ENCODE peak calls at places on chromosomes 4 and X, in seven cellular contexts. One of them, this sample, is unnamed.

GRCh38 chr4:38455092-38455855 is 208.7 kb upstream of the KLF3 start:
- DNase-seq in adipocyte: peak; percentile 3
- DNase-seq in IMR-90: no peak
- DNase-seq in colonic mucosa: no peak
- DNase-seq in GM23248: no peak
- DNase-seq in lung: no peak
- DNase-seq in psoas muscle: no peak
- DNase-seq in this sample: no peak

GRCh38 chr4:151659631-151660030 is 101.2 kb downstream of the GATB start:
- DNase-seq in adipocyte: no peak
- DNase-seq in IMR-90: no peak
- DNase-seq in colonic mucosa: no peak
- DNase-seq in GM23248: peak; percentile 33
- DNase-seq in lung: no peak
- DNase-seq in psoas muscle: peak; percentile 52
- DNase-seq in this sample: peak; percentile 89

GRCh38 chr4:189897667-189898066 is 43.0 kb upstream of the FRG1 start:
- DNase-seq in adipocyte: no peak
- DNase-seq in IMR-90: no peak
- DNase-seq in colonic mucosa: no peak
- DNase-seq in GM23248: no peak
- DNase-seq in lung: no peak
- DNase-seq in psoas muscle: no peak
- DNase-seq in this sample: no peak

GRCh38 chrX:107448625-107449468 is 605 bp upstream of the FRMPD3 start:
- DNase-seq in adipocyte: peak; percentile 9
- DNase-seq in IMR-90: no peak
- DNase-seq in colonic mucosa: no peak
- DNase-seq in GM23248: peak; percentile 14
- DNase-seq in lung: no peak
- DNase-seq in psoas muscle: no peak
- DNase-seq in this sample: no peak

GRCh38 chrX:74343970-74344622 is 40.1 kb downstream of the ZCCHC13 start:
- DNase-seq in adipocyte: peak; percentile 81
- DNase-seq in IMR-90: peak; percentile 97
- DNase-seq in colonic mucosa: peak; percentile 73
- DNase-seq in GM23248: peak; percentile 92
- DNase-seq in lung: peak; percentile 71
- DNase-seq in psoas muscle: no peak
- DNase-seq in this sample: no peak

GRCh38 chrX:48890296-48890925 is 7.2 kb downstream of the TIMM17B start:
- DNase-seq in adipocyte: no peak
- DNase-seq in IMR-90: no peak
- DNase-seq in colonic mucosa: no peak
- DNase-seq in GM23248: peak; percentile 3
- DNase-seq in lung: no peak
- DNase-seq in psoas muscle: no peak
- DNase-seq in this sample: no peak

GRCh38 chr4:89598602-89599001 is 238.4 kb downstream of the SNCA start:
- DNase-seq in adipocyte: peak; percentile 44
- DNase-seq in IMR-90: peak; percentile 17
- DNase-seq in colonic mucosa: no peak
- DNase-seq in GM23248: peak; percentile 4
- DNase-seq in lung: no peak
- DNase-seq in psoas muscle: no peak
- DNase-seq in this sample: no peak

GRCh38 chrX:17174671-17175070 is 200.3 kb upstream of the NHS start:
- DNase-seq in adipocyte: no peak
- DNase-seq in IMR-90: no peak
- DNase-seq in colonic mucosa: no peak
- DNase-seq in GM23248: no peak
- DNase-seq in lung: no peak
- DNase-seq in psoas muscle: peak; percentile 26
- DNase-seq in this sample: no peak

GRCh38 chr4:153087671-153088194 is 116.5 kb upstream of the TRIM2 start:
- DNase-seq in adipocyte: no peak
- DNase-seq in IMR-90: no peak
- DNase-seq in colonic mucosa: no peak
- DNase-seq in GM23248: no peak
- DNase-seq in lung: no peak
- DNase-seq in psoas muscle: no peak
- DNase-seq in this sample: no peak

GRCh38 chr4:24569662-24570061 is 14.7 kb downstream of the DHX15 start:
- DNase-seq in adipocyte: no peak
- DNase-seq in IMR-90: no peak
- DNase-seq in colonic mucosa: no peak
- DNase-seq in GM23248: no peak
- DNase-seq in lung: no peak
- DNase-seq in psoas muscle: no peak
- DNase-seq in this sample: no peak

GRCh38 chr4:7393491-7394183 is 41.1 kb downstream of the PSAPL1 start:
- DNase-seq in adipocyte: no peak
- DNase-seq in IMR-90: no peak
- DNase-seq in colonic mucosa: no peak
- DNase-seq in GM23248: no peak
- DNase-seq in lung: no peak
- DNase-seq in psoas muscle: no peak
- DNase-seq in this sample: peak; percentile 85

GRCh38 chr4:26048378-26048882 is 134.4 kb downstream of the SMIM20 start:
- DNase-seq in adipocyte: peak; percentile 94
- DNase-seq in IMR-90: peak; percentile 92
- DNase-seq in colonic mucosa: peak; percentile 40
- DNase-seq in GM23248: peak; percentile 96
- DNase-seq in lung: peak; percentile 40
- DNase-seq in psoas muscle: peak; percentile 66
- DNase-seq in this sample: no peak

GRCh38 chr4:8063974-8064563 is 94.5 kb downstream of the ABLIM2 start:
- DNase-seq in adipocyte: no peak
- DNase-seq in IMR-90: no peak
- DNase-seq in colonic mucosa: no peak
- DNase-seq in GM23248: no peak
- DNase-seq in lung: no peak
- DNase-seq in psoas muscle: no peak
- DNase-seq in this sample: no peak

GRCh38 chr4:160362478-160362877 is 1259.6 kb downstream of the RAPGEF2 start:
- DNase-seq in adipocyte: no peak
- DNase-seq in IMR-90: no peak
- DNase-seq in colonic mucosa: no peak
- DNase-seq in GM23248: no peak
- DNase-seq in lung: no peak
- DNase-seq in psoas muscle: no peak
- DNase-seq in this sample: no peak

DNA sequence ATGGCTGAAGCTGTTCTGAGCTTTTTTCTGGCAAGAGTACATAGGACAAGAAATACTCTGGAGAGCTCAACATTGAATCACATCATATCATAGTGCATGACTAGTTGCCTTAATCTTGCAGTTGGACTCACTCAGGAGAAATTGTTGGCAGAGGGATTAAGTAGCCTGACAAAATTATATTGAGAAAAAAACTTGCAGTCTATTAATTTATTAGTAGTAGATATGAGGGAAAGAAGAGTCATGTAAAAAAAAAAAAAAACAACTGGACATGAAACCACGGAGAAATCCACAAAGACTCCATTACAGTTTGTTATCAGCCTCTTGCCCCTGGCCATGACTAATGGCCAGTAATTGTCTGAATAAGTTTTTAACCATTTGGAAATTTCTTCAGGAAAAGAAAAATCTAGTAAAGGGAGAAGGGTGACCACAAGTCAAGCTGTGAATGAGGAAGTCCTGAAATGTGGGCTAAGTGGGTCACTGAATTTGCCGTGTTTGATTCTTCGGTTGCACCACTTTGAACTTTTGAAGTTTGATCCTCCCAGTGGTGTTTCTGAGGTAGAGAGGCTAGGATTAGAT is 45.6 kb downstream of the FHL1 start:
- DNase-seq in adipocyte: peak; percentile 48
- DNase-seq in IMR-90: peak; percentile 68
- DNase-seq in colonic mucosa: no peak
- DNase-seq in GM23248: peak; percentile 76
- DNase-seq in lung: no peak
- DNase-seq in psoas muscle: no peak
- DNase-seq in this sample: no peak
- H3K4me1 ChIP-seq in adipocyte: peaks cover 61% of the 10 kb centered on the region
- H3K4me1 ChIP-seq in IMR-90: peaks cover 2% of the 10 kb centered on the region
- H3K4me1 ChIP-seq in colonic mucosa: no peaks in the 10 kb centered on the region
- H3K4me1 ChIP-seq in GM23248: peaks cover 16% of the 10 kb centered on the region
- H3K4me1 ChIP-seq in lung: peaks cover 37% of the 10 kb centered on the region
- H3K4me1 ChIP-seq in psoas muscle: peaks cover 36% of the 10 kb centered on the region
- H3K4me1 ChIP-seq in this sample: peaks cover 28% of the 10 kb centered on the region

DNA sequence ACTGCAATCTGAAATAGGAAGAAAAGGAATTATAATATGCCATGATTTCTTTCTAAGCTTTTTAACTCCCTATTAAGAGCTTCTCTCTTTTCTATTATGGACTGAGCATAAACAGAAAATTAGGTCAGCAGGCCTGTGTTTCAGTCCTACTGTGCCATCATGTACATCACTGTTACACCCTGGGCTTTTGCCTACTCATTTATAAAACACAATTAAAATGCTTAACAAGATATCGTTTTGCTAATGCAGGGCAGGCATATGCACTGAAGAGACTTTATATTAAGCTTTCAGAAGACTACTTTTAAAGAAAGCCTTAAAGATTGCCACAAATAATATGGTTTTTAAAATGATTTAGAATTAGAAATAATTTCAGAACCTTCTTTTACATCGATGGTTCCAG is 828 bp upstream of the BBS12 start:
- DNase-seq in adipocyte: no peak
- DNase-seq in IMR-90: no peak
- DNase-seq in colonic mucosa: no peak
- DNase-seq in GM23248: no peak
- DNase-seq in lung: no peak
- DNase-seq in psoas muscle: no peak
- DNase-seq in this sample: no peak
- H3K4me3 ChIP-seq in adipocyte: peak overlapping the region; percentile 99
- H3K4me3 ChIP-seq in IMR-90: no peak overlapping the region
- H3K4me3 ChIP-seq in colonic mucosa: no peak overlapping the region
- H3K4me3 ChIP-seq in GM23248: peak overlapping the region; percentile 68
- H3K4me3 ChIP-seq in lung: no peak overlapping the region
- H3K4me3 ChIP-seq in psoas muscle: peak overlapping the region; percentile 89
- H3K4me3 ChIP-seq in this sample: peak overlapping the region; percentile 74

GRCh38 chrX:150060406-150060805 is 122.1 kb upstream of the EOLA2 start:
- DNase-seq in adipocyte: no peak
- DNase-seq in IMR-90: peak; percentile 76
- DNase-seq in colonic mucosa: no peak
- DNase-seq in GM23248: peak; percentile 54
- DNase-seq in lung: no peak
- DNase-seq in psoas muscle: no peak
- DNase-seq in this sample: no peak
- H3K4me1 ChIP-seq in adipocyte: peaks cover 15% of the 10 kb centered on the region
- H3K4me1 ChIP-seq in IMR-90: peaks cover 8% of the 10 kb centered on the region
- H3K4me1 ChIP-seq in colonic mucosa: no peaks in the 10 kb centered on the region
- H3K4me1 ChIP-seq in GM23248: peaks cover 33% of the 10 kb centered on the region
- H3K4me1 ChIP-seq in lung: no peaks in the 10 kb centered on the region
- H3K4me1 ChIP-seq in psoas muscle: peaks cover 9% of the 10 kb centered on the region
- H3K4me1 ChIP-seq in this sample: peaks cover 6% of the 10 kb centered on the region

DNA sequence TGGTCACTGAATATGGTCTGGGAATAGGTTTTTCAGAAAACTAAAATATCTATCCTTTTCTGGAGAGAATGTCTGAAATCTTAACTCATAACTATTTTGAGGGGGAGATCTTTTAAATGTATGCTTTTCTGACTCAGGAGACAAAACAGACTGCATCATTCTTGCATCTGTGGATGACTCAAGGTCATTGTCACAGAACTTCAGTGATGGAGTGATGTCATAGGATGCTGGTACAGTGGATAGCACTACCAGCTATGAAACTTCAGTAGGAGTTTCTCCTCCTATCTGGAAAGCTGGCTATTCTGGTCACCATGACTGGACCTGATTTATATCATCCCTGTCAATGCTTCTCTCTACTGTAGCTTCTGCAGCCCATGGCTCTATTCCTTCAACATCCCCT is 50.3 kb downstream of the PARM1 start:
- DNase-seq in adipocyte: no peak
- DNase-seq in IMR-90: no peak
- DNase-seq in colonic mucosa: no peak
- DNase-seq in GM23248: no peak
- DNase-seq in lung: no peak
- DNase-seq in psoas muscle: no peak
- DNase-seq in this sample: no peak
- H3K4me3 ChIP-seq in adipocyte: no peak overlapping the region
- H3K4me3 ChIP-seq in IMR-90: no peak overlapping the region
- H3K4me3 ChIP-seq in colonic mucosa: no peak overlapping the region
- H3K4me3 ChIP-seq in GM23248: no peak overlapping the region
- H3K4me3 ChIP-seq in lung: no peak overlapping the region
- H3K4me3 ChIP-seq in psoas muscle: no peak overlapping the region
- H3K4me3 ChIP-seq in this sample: no peak overlapping the region

DNA sequence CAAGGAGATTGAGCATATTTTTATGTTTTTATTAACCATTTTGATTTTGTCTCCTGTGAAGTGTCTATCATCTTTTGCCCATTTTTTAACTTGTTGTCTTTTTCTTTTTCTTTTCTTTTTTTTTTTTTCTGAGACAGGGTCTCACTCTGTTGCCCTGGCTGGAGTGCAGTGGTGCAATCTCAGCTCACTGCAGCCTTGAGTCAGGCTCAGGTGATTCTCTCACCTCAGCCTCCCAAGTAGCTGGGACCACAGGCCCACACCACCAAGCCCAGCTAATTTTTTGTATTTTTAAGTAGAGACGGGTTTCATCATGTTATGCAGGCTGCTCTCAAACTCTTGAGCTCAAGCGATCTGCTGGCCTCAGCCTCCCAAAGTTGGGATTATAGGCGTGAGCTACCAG is 4.6 kb upstream of the ADD1 start:
- DNase-seq in adipocyte: no peak
- DNase-seq in IMR-90: no peak
- DNase-seq in colonic mucosa: no peak
- DNase-seq in GM23248: no peak
- DNase-seq in lung: no peak
- DNase-seq in psoas muscle: no peak
- DNase-seq in this sample: no peak
- H3K4me1 ChIP-seq in adipocyte: peaks cover 28% of the 10 kb centered on the region
- H3K4me1 ChIP-seq in IMR-90: peaks cover 10% of the 10 kb centered on the region
- H3K4me1 ChIP-seq in colonic mucosa: no peaks in the 10 kb centered on the region
- H3K4me1 ChIP-seq in GM23248: peaks cover 14% of the 10 kb centered on the region
- H3K4me1 ChIP-seq in lung: no peaks in the 10 kb centered on the region
- H3K4me1 ChIP-seq in psoas muscle: peaks cover 12% of the 10 kb centered on the region
- H3K4me1 ChIP-seq in this sample: peaks cover 30% of the 10 kb centered on the region